ENCODE peak calls at places on chromosomes 6 and 20, in seven cellular contexts. One of them, this sample, is unnamed.

GRCh38 chr20:51128198-51128597 is 105.3 kb upstream of the KCNG1 start:
- DNase-seq in tibial artery: no peak
- DNase-seq in HFF-Myc: peak; percentile 11
- DNase-seq in lower lobe of right lung: no peak
- DNase-seq in ascending aorta: no peak
- DNase-seq in lower leg skin: no peak
- DNase-seq in IMR-90: peak; percentile 97
- DNase-seq in this sample: peak; percentile 69

GRCh38 chr6:79138146-79138545 is 60.1 kb upstream of the PHIP start:
- DNase-seq in ascending aorta: no peak
- DNase-seq in IMR-90: no peak
- DNase-seq in HFF-Myc: no peak
- DNase-seq in tibial artery: no peak
- DNase-seq in lower leg skin: no peak
- DNase-seq in lower lobe of right lung: no peak
- DNase-seq in this sample: no peak

GRCh38 chr20:51385941-51386530 is 156.5 kb downstream of the NFATC2 start:
- DNase-seq in lower leg skin: no peak
- DNase-seq in tibial artery: peak; percentile 32
- DNase-seq in lower lobe of right lung: no peak
- DNase-seq in ascending aorta: no peak
- DNase-seq in IMR-90: peak; percentile 41
- DNase-seq in HFF-Myc: no peak
- DNase-seq in this sample: peak; percentile 70

GRCh38 chr6:107082045-107082444 is 33.3 kb downstream of the BEND3 start:
- DNase-seq in IMR-90: peak; percentile 31
- DNase-seq in ascending aorta: no peak
- DNase-seq in HFF-Myc: no peak
- DNase-seq in lower leg skin: no peak
- DNase-seq in lower lobe of right lung: no peak
- DNase-seq in tibial artery: peak; percentile 9
- DNase-seq in this sample: no peak

GRCh38 chr6:134424131-134424794 is 106.4 kb upstream of the SGK1 start:
- DNase-seq in HFF-Myc: no peak
- DNase-seq in lower leg skin: no peak
- DNase-seq in tibial artery: no peak
- DNase-seq in lower lobe of right lung: no peak
- DNase-seq in ascending aorta: no peak
- DNase-seq in IMR-90: no peak
- DNase-seq in this sample: no peak

GRCh38 chr20:52049001-52049731 is 142.4 kb downstream of the ZFP64 start:
- DNase-seq in lower leg skin: no peak
- DNase-seq in IMR-90: peak; percentile 27
- DNase-seq in lower lobe of right lung: no peak
- DNase-seq in ascending aorta: no peak
- DNase-seq in tibial artery: no peak
- DNase-seq in HFF-Myc: no peak
- DNase-seq in this sample: no peak

GRCh38 chr6:31738048-31738979 is 1.5 kb upstream of the MSH5 start:
- DNase-seq in IMR-90: peak; percentile 89
- DNase-seq in tibial artery: no peak
- DNase-seq in lower leg skin: peak; percentile 70
- DNase-seq in HFF-Myc: peak; percentile 78
- DNase-seq in ascending aorta: no peak
- DNase-seq in lower lobe of right lung: peak; percentile 75
- DNase-seq in this sample: peak; percentile 90

GRCh38 chr6:9399916-9400315 is 964.6 kb upstream of the SLC35B3 start:
- DNase-seq in IMR-90: peak; percentile 69
- DNase-seq in tibial artery: no peak
- DNase-seq in HFF-Myc: no peak
- DNase-seq in lower leg skin: no peak
- DNase-seq in lower lobe of right lung: no peak
- DNase-seq in ascending aorta: no peak
- DNase-seq in this sample: no peak

GRCh38 chr6:93416575-93417420 is 2.6 kb downstream of the EPHA7 start:
- DNase-seq in lower leg skin: no peak
- DNase-seq in HFF-Myc: no peak
- DNase-seq in lower lobe of right lung: peak; percentile 44
- DNase-seq in tibial artery: peak; percentile 63
- DNase-seq in IMR-90: no peak
- DNase-seq in ascending aorta: no peak
- DNase-seq in this sample: no peak

GRCh38 chr6:31794294-31794865 is 1.2 kb downstream of the VARS1 start:
- DNase-seq in lower lobe of right lung: no peak
- DNase-seq in IMR-90: peak; percentile 40
- DNase-seq in tibial artery: no peak
- DNase-seq in ascending aorta: no peak
- DNase-seq in HFF-Myc: no peak
- DNase-seq in lower leg skin: no peak
- DNase-seq in this sample: no peak

GRCh38 chr6:145139451-145139850 is 595.9 kb downstream of the EPM2A start:
- DNase-seq in lower leg skin: no peak
- DNase-seq in HFF-Myc: no peak
- DNase-seq in tibial artery: no peak
- DNase-seq in lower lobe of right lung: peak; percentile 51
- DNase-seq in IMR-90: peak; percentile 65
- DNase-seq in ascending aorta: no peak
- DNase-seq in this sample: no peak

GRCh38 chr20:4026093-4026601 is 10.8 kb upstream of the RNF24 start:
- DNase-seq in lower lobe of right lung: no peak
- DNase-seq in IMR-90: peak; percentile 88
- DNase-seq in lower leg skin: no peak
- DNase-seq in HFF-Myc: peak; percentile 78
- DNase-seq in tibial artery: no peak
- DNase-seq in ascending aorta: no peak
- DNase-seq in this sample: no peak

GRCh38 chr6:22296936-22297335 is at the start of gene PRL:
- DNase-seq in tibial artery: no peak
- DNase-seq in IMR-90: no peak
- DNase-seq in lower lobe of right lung: no peak
- DNase-seq in ascending aorta: no peak
- DNase-seq in lower leg skin: no peak
- DNase-seq in HFF-Myc: no peak
- DNase-seq in this sample: no peak

GRCh38 chr6:33799714-33800113 is 4.1 kb downstream of the MLN start:
- DNase-seq in tibial artery: no peak
- DNase-seq in lower leg skin: no peak
- DNase-seq in HFF-Myc: no peak
- DNase-seq in lower lobe of right lung: no peak
- DNase-seq in ascending aorta: no peak
- DNase-seq in IMR-90: no peak
- DNase-seq in this sample: no peak

GRCh38 chr6:33812669-33813068 is 8.9 kb upstream of the MLN start:
- DNase-seq in lower lobe of right lung: peak; percentile 56
- DNase-seq in tibial artery: no peak
- DNase-seq in IMR-90: peak; percentile 55
- DNase-seq in HFF-Myc: no peak
- DNase-seq in ascending aorta: no peak
- DNase-seq in lower leg skin: no peak
- DNase-seq in this sample: peak; percentile 54

GRCh38 chr6:28489366-28490190 is 26.0 kb downstream of the GPX6 start:
- DNase-seq in IMR-90: peak; percentile 74
- DNase-seq in HFF-Myc: peak; percentile 64
- DNase-seq in tibial artery: no peak
- DNase-seq in ascending aorta: no peak
- DNase-seq in lower leg skin: no peak
- DNase-seq in lower lobe of right lung: peak; percentile 82
- DNase-seq in this sample: peak; percentile 93

GRCh38 chr20:43669332-43669731 is 2.4 kb downstream of the MYBL2 start:
- DNase-seq in ascending aorta: no peak
- DNase-seq in lower leg skin: no peak
- DNase-seq in tibial artery: no peak
- DNase-seq in lower lobe of right lung: no peak
- DNase-seq in HFF-Myc: no peak
- DNase-seq in IMR-90: peak; percentile 62
- DNase-seq in this sample: no peak

GRCh38 chr20:43955244-43956191 is 40.9 kb downstream of the TOX2 start:
- DNase-seq in IMR-90: peak; percentile 92
- DNase-seq in ascending aorta: no peak
- DNase-seq in lower lobe of right lung: no peak
- DNase-seq in HFF-Myc: peak; percentile 77
- DNase-seq in lower leg skin: no peak
- DNase-seq in tibial artery: no peak
- DNase-seq in this sample: peak; percentile 87

GRCh38 chr6:141107562-141108160 is 1025.1 kb upstream of the GJE1 start:
- DNase-seq in ascending aorta: no peak
- DNase-seq in tibial artery: no peak
- DNase-seq in HFF-Myc: peak; percentile 17
- DNase-seq in IMR-90: peak; percentile 67
- DNase-seq in lower leg skin: no peak
- DNase-seq in lower lobe of right lung: no peak
- DNase-seq in this sample: peak; percentile 18

GRCh38 chr6:45955597-45955996 is 60.1 kb downstream of the CLIC5 start:
- DNase-seq in ascending aorta: no peak
- DNase-seq in IMR-90: no peak
- DNase-seq in lower lobe of right lung: no peak
- DNase-seq in HFF-Myc: no peak
- DNase-seq in tibial artery: no peak
- DNase-seq in lower leg skin: no peak
- DNase-seq in this sample: no peak

GRCh38 chr20:63495771-63496403 is 3.0 kb downstream of the EEF1A2 start:
- DNase-seq in lower leg skin: no peak
- DNase-seq in IMR-90: peak; percentile 28
- DNase-seq in tibial artery: no peak
- DNase-seq in ascending aorta: no peak
- DNase-seq in lower lobe of right lung: peak; percentile 83
- DNase-seq in HFF-Myc: no peak
- DNase-seq in this sample: peak; percentile 62

GRCh38 chr20:63496404-63497120 is 2.3 kb downstream of the EEF1A2 start:
- DNase-seq in tibial artery: no peak
- DNase-seq in lower leg skin: no peak
- DNase-seq in HFF-Myc: no peak
- DNase-seq in lower lobe of right lung: no peak
- DNase-seq in IMR-90: no peak
- DNase-seq in ascending aorta: no peak
- DNase-seq in this sample: no peak

GRCh38 chr20:63497946-63498935 is 642 bp downstream of the EEF1A2 start:
- DNase-seq in tibial artery: no peak
- DNase-seq in lower leg skin: no peak
- DNase-seq in lower lobe of right lung: no peak
- DNase-seq in IMR-90: peak; percentile 36
- DNase-seq in HFF-Myc: no peak
- DNase-seq in ascending aorta: no peak
- DNase-seq in this sample: no peak

GRCh38 chr20:63498950-63499332 is at the start of gene EEF1A2:
- DNase-seq in lower leg skin: no peak
- DNase-seq in HFF-Myc: no peak
- DNase-seq in lower lobe of right lung: no peak
- DNase-seq in tibial artery: no peak
- DNase-seq in IMR-90: no peak
- DNase-seq in ascending aorta: no peak
- DNase-seq in this sample: no peak

DNA sequence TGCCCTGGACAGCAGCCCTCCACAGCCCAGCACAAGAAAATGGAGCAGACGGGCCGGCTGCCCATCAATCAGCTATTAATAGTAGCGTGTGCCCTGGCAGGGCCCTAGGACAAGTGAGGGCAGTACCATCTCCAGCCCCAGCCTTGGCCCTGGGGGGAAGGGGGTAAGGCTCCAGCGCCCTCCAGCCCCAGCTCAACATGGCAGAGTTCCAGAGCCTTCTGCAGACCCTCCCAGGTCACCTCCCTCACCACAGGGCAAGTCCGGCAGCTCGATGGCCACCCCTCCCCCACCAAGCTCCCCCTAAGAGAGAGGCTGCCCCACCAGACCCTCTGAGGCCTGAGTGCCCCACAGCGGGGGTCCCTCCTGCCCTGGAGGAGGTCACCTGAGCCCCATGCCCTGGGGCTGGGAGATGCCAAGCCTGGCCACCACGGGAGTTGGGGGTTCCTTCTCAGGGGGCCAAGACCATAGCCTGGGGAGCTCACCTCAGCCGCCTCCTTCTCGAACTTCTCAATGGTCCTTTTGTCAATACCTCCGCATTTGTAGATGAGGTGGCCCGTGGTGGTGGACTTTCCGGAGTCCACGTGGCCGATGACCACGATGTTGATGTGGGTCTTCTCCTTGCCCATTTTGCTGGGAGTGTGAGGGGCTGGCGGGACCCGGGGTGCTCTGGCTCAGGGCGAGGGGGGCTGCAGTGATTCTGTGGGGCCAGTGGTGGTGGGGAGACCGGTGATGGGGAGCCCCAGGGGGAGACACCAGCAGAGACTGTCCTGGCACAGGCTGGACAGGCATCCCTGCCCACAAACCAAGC is 1.5 kb downstream of the EEF1A2 start:
- DNase-seq in tibial artery: no peak
- DNase-seq in ascending aorta: no peak
- DNase-seq in lower leg skin: no peak
- DNase-seq in HFF-Myc: no peak
- DNase-seq in IMR-90: no peak
- DNase-seq in lower lobe of right lung: no peak
- DNase-seq in this sample: no peak
- H3K4me3 ChIP-seq in tibial artery: no peak overlapping the region
- H3K4me3 ChIP-seq in ascending aorta: no peak overlapping the region
- H3K4me3 ChIP-seq in lower leg skin: no peak overlapping the region
- H3K4me3 ChIP-seq in HFF-Myc: no peak overlapping the region
- H3K4me3 ChIP-seq in IMR-90: no peak overlapping the region
- H3K4me3 ChIP-seq in lower lobe of right lung: no peak overlapping the region
- H3K4me3 ChIP-seq in this sample: no peak overlapping the region

GRCh38 chr6:119966484-119966883 is 616.9 kb upstream of the MAN1A1 start:
- DNase-seq in IMR-90: no peak
- DNase-seq in tibial artery: no peak
- DNase-seq in ascending aorta: no peak
- DNase-seq in lower lobe of right lung: no peak
- DNase-seq in HFF-Myc: no peak
- DNase-seq in lower leg skin: no peak
- DNase-seq in this sample: peak; percentile 52
- TF ChIP-seq CTCF in IMR-90: no peak
- TF ChIP-seq CTCF in tibial artery: no peak
- TF ChIP-seq CTCF in ascending aorta: no peak
- TF ChIP-seq CTCF in lower lobe of right lung: peak; percentile 12
- TF ChIP-seq CTCF in HFF-Myc: no peak
- TF ChIP-seq CTCF in lower leg skin: no peak
- TF ChIP-seq CTCF in this sample: peak; percentile 42

GRCh38 chr6:167744681-167745659 is 81.7 kb upstream of the AFDN start:
- DNase-seq in ascending aorta: no peak
- DNase-seq in IMR-90: no peak
- DNase-seq in lower leg skin: no peak
- DNase-seq in lower lobe of right lung: no peak
- DNase-seq in tibial artery: no peak
- DNase-seq in HFF-Myc: no peak
- DNase-seq in this sample: no peak
- H3K4me3 ChIP-seq in ascending aorta: no peak overlapping the region
- H3K4me3 ChIP-seq in IMR-90: no peak overlapping the region
- H3K4me3 ChIP-seq in lower leg skin: no peak overlapping the region
- H3K4me3 ChIP-seq in lower lobe of right lung: no peak overlapping the region
- H3K4me3 ChIP-seq in tibial artery: no peak overlapping the region
- H3K4me3 ChIP-seq in HFF-Myc: no peak overlapping the region
- H3K4me3 ChIP-seq in this sample: no peak overlapping the region

DNA sequence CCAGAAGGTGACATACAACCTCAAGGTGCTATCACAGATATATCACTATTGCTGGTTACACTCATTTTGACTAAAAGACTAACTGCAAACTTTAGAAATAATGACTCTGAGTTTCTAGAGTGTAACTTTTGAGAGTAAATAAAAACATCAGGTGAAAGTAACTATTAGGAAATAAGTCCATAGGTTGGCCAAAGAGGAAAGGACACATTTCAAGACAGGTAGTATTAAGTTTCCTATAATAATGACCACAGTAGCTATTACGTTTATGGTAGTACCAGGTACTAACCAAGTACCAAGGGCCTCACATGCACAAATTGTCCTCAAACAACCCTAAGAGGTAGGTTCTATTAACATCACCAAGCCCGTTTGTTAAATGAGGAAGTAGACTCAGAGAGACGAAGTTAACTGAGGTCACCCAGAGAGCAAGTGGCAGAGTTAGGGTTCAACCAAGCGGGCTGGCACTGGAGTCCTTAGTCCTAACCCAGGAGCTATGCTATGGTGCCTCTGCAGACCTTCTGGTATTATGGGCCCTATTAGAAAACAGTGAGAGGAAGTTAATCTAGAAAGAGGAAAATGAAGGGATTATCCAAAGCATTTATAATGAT is 36.8 kb downstream of the HEBP2 start:
- DNase-seq in IMR-90: no peak
- DNase-seq in tibial artery: no peak
- DNase-seq in lower leg skin: no peak
- DNase-seq in HFF-Myc: no peak
- DNase-seq in lower lobe of right lung: no peak
- DNase-seq in ascending aorta: no peak
- DNase-seq in this sample: no peak
- TF ChIP-seq CTCF in IMR-90: no peak
- TF ChIP-seq CTCF in tibial artery: no peak
- TF ChIP-seq CTCF in lower leg skin: no peak
- TF ChIP-seq CTCF in HFF-Myc: no peak
- TF ChIP-seq CTCF in lower lobe of right lung: no peak
- TF ChIP-seq CTCF in ascending aorta: no peak
- TF ChIP-seq CTCF in this sample: no peak

This sample was measured in GM12865.